ENCODE peak calls at places on chromosome 16, in nine cellular contexts. A, B, H, S, G, V, E, Q and I are unnamed samples.

GRCh38 chr16:17590711-17591654 is 120.2 kb upstream of the XYLT1 start:
- DNase-seq in Q (no peak), G (no peak), B (no peak), S (no peak), V (no peak), E (no peak), A (no peak), H (no peak), I (no peak)

GRCh38 chr16:69113216-69113615 is 7.8 kb downstream of the HAS3 start:
- DNase-seq in H (no peak), A (no peak), V (no peak), B (no peak), G (peak), Q (no peak), S (no peak), E (no peak), I (no peak)

GRCh38 chr16:14373901-14374300 is 256.2 kb downstream of the PARN start:
- DNase-seq in A (no peak), Q (no peak), S (no peak), V (no peak), H (no peak), E (no peak), B (no peak), G (no peak), I (no peak)

GRCh38 chr16:50808929-50809538 is 67.1 kb downstream of the CYLD start:
- DNase-seq in S (no peak), H (no peak), G (no peak), V (no peak), A (no peak), E (no peak), Q (no peak), B (no peak), I (peak)

GRCh38 chr16:85788819-85789218 is 10.5 kb downstream of the EMC8 start:
- DNase-seq in Q (no peak), E (no peak), S (no peak), G (no peak), V (no peak), A (no peak), H (no peak), B (no peak), I (no peak)

GRCh38 chr16:12268602-12269001 is 292.1 kb downstream of the SNX29 start:
- DNase-seq in S (no peak), E (no peak), G (no peak), H (no peak), Q (no peak), V (no peak), B (no peak), A (no peak), I (no peak)

GRCh38 chr16:85935957-85936760 is 37.2 kb downstream of the IRF8 start:
- DNase-seq in Q (peak), V (no peak), A (peak), G (no peak), B (no peak), S (no peak), E (peak), H (no peak), I (no peak)

GRCh38 chr16:89599451-89599858 is 14.0 kb upstream of the DPEP1 start:
- DNase-seq in H (peak), B (no peak), G (no peak), E (peak), A (no peak), S (no peak), V (no peak), Q (peak), I (peak)

GRCh38 chr16:63361032-63361624 is 1324.9 kb upstream of the CDH8 start:
- DNase-seq in V (no peak), Q (no peak), A (no peak), H (peak), B (no peak), G (no peak), S (peak), E (no peak), I (peak)

GRCh38 chr16:12902511-12903324 is 1.3 kb downstream of the SHISA9 start:
- DNase-seq in S (no peak), B (no peak), V (no peak), E (no peak), G (no peak), Q (no peak), A (no peak), H (no peak), I (peak)

GRCh38 chr16:52545544-52546262 is 1.2 kb downstream of the TOX3 start:
- DNase-seq in V (no peak), Q (no peak), G (no peak), S (no peak), H (no peak), A (no peak), E (no peak), B (no peak), I (peak)

GRCh38 chr16:56610609-56611111 is 2.3 kb downstream of the MT2A start:
- DNase-seq in Q (no peak), E (no peak), V (no peak), G (no peak), H (no peak), S (no peak), A (no peak), B (no peak), I (no peak)

GRCh38 chr16:56610017-56610608 is 1.7 kb downstream of the MT2A start:
- DNase-seq in Q (peak), G (peak), E (no peak), V (peak), A (peak), H (no peak), B (peak), S (no peak), I (no peak)

GRCh38 chr16:56613706-56614105 is 5.3 kb downstream of the MT2A start:
- DNase-seq in A (no peak), V (no peak), H (no peak), G (no peak), B (no peak), Q (no peak), S (no peak), E (no peak), I (no peak)

GRCh38 chr16:56609463-56609921 is 1.1 kb downstream of the MT2A start:
- DNase-seq in H (no peak), E (peak), B (peak), S (no peak), Q (peak), G (peak), A (peak), V (peak), I (no peak)

GRCh38 chr16:56611281-56611833 is 3.0 kb downstream of the MT2A start:
- DNase-seq in G (no peak), V (no peak), Q (no peak), A (peak), E (no peak), H (no peak), S (no peak), B (peak), I (no peak)
- TF ChIP-seq POLR2AphosphoS5 in G (peak), V (no peak), Q (no peak), A (peak), E (no peak), H (no peak), S (no peak), B (peak), I (no peak)

GRCh38 chr16:25721439-25721838 is 29.7 kb downstream of the HS3ST4 start:
- DNase-seq in A (no peak), H (no peak), B (no peak), V (no peak), S (no peak), G (no peak), Q (no peak), E (no peak), I (no peak)
- TF ChIP-seq POLR2AphosphoS5 in A (no peak), H (no peak), B (no peak), V (no peak), S (no peak), G (no peak), Q (no peak), E (no peak), I (no peak)

GRCh38 chr16:82337355-82337754 is 167.3 kb upstream of the MPHOSPH6 start:
- DNase-seq in S (no peak), E (no peak), Q (no peak), H (no peak), A (no peak), G (no peak), B (no peak), V (no peak), I (peak)
- TF ChIP-seq POLR2AphosphoS5 in S (no peak), E (no peak), Q (no peak), H (no peak), A (no peak), G (no peak), B (no peak), V (no peak), I (no peak)

GRCh38 chr16:87697792-87698191 is 68.0 kb downstream of the KLHDC4 start:
- DNase-seq in Q (no peak), B (no peak), A (no peak), S (no peak), G (no peak), V (no peak), H (no peak), E (no peak), I (no peak)
- TF ChIP-seq POLR2AphosphoS5 in Q (no peak), B (no peak), A (no peak), S (no peak), G (no peak), V (no peak), H (no peak), E (no peak), I (no peak)

GRCh38 chr16:70737377-70738082 is 51.7 kb upstream of the MTSS2 start:
- DNase-seq in G (peak), S (no peak), H (no peak), Q (peak), A (peak), V (peak), B (peak), E (peak), I (no peak)
- TF ChIP-seq POLR2AphosphoS5 in G (peak), S (no peak), H (no peak), Q (peak), A (peak), V (peak), B (peak), E (peak), I (no peak)

GRCh38 chr16:31477220-31478216 is 5.4 kb upstream of the SLC5A2 start:
- DNase-seq in V (no peak), S (no peak), A (peak), H (peak), G (no peak), B (peak), Q (peak), E (peak), I (peak)

GRCh38 chr16:31474778-31475738 is 3.1 kb downstream of the TGFB1I1 start:
- DNase-seq in S (no peak), E (no peak), G (no peak), V (no peak), B (no peak), A (no peak), H (no peak), Q (no peak), I (no peak)

GRCh38 chr16:31475949-31476304 is 4.0 kb downstream of the TGFB1I1 start:
- DNase-seq in E (no peak), Q (peak), V (no peak), B (peak), G (no peak), A (peak), S (no peak), H (peak), I (peak)

GRCh38 chr16:31474173-31474714 is 2.3 kb downstream of the TGFB1I1 start:
- DNase-seq in V (no peak), A (no peak), Q (no peak), B (no peak), H (peak), S (no peak), G (no peak), E (no peak), I (no peak)

GRCh38 chr16:31476305-31477219 is 4.6 kb downstream of the TGFB1I1 start:
- DNase-seq in B (peak), E (peak), H (peak), V (peak), S (peak), A (peak), Q (peak), G (peak), I (peak)
- TF ChIP-seq POLR2AphosphoS5 in B (peak), E (no peak), H (peak), V (peak), S (no peak), A (peak), Q (peak), G (no peak), I (peak)

DNA sequence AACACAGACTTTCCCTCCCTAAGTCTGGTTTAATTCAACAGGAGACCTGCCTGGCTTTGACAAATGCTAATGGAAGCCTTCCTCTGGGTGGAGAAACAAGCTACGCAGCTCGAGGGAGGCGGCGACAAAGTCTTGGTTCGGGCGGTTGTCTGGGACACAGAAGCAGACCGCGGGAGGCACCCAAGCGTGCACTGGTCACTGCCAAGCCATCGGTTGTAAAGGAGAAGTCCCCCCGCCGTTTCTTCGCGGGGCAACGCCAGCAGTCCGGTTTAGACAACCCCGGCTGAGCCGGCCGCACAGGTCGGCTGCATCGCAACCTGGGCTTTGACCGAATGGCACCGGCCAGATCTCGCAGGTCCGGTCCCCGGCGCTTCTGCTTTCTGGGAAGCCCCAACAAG is 586 bp downstream of the GLYR1 start:
- DNase-seq in G (peak), S (no peak), Q (peak), V (peak), B (peak), H (no peak), E (peak), A (peak), I (peak)
- TF ChIP-seq POLR2AphosphoS5 in G (peak), S (no peak), Q (peak), V (peak), B (peak), H (no peak), E (no peak), A (peak), I (no peak)